ENCODE peak calls at places on chromosomes 12 and 14, in four cellular contexts. E is heart left ventricle, W is nephron progenitor cell, R is progenitor cell of endocrine pancreas. A is an unnamed sample.

GRCh38 chr12:8658361-8658760 is 4.3 kb downstream of the MFAP5 start:
- DNase-seq in E (no peak), W (no peak), R (no peak), A (no peak)

GRCh38 chr14:52998376-52999010 is 47.6 kb upstream of the FERMT2 start:
- DNase-seq in E (no peak), W (no peak), R (no peak), A (no peak)

GRCh38 chr12:112684742-112685141 is 106.8 kb upstream of the RPH3A start:
- DNase-seq in E (no peak), W (no peak), R (no peak), A (no peak)

GRCh38 chr14:104765517-104765916 is 12.6 kb downstream of the SIVA1 start:
- DNase-seq in E (no peak), W (no peak), R (no peak), A (no peak)

GRCh38 chr14:93263416-93263815 is 56.4 kb downstream of the UBR7 start:
- DNase-seq in E (no peak), W (no peak), R (no peak), A (no peak)

GRCh38 chr12:121980211-121980891 is 41.3 kb upstream of the BCL7A start:
- DNase-seq in E (no peak), W (no peak), R (no peak), A (no peak)

GRCh38 chr12:55713721-55714120 is 2.1 kb upstream of the BLOC1S1 start:
- DNase-seq in E (no peak), W (no peak), R (no peak), A (no peak)

GRCh38 chr14:90837355-90837754 is 21.1 kb upstream of the TTC7B start:
- DNase-seq in E (no peak), W (no peak), R (no peak), A (no peak)

GRCh38 chr14:97975960-97976359 is 1178.8 kb downstream of the VRK1 start:
- DNase-seq in E (no peak), W (no peak), R (no peak), A (no peak)

GRCh38 chr14:68685419-68686211 is 107.3 kb downstream of the ZFP36L1 start:
- DNase-seq in E (no peak), W (no peak), R (no peak), A (no peak)

GRCh38 chr14:71103662-71104484 is 196.6 kb downstream of the PCNX1 start:
- DNase-seq in E (no peak), W (peak), R (no peak), A (no peak)

GRCh38 chr14:100291305-100292075 is 14.8 kb downstream of the SLC25A29 start:
- DNase-seq in E (no peak), W (no peak), R (no peak), A (no peak)
- TF ChIP-seq CTCF in E (no peak), W (no peak), R (no peak), A (no peak)

DNA sequence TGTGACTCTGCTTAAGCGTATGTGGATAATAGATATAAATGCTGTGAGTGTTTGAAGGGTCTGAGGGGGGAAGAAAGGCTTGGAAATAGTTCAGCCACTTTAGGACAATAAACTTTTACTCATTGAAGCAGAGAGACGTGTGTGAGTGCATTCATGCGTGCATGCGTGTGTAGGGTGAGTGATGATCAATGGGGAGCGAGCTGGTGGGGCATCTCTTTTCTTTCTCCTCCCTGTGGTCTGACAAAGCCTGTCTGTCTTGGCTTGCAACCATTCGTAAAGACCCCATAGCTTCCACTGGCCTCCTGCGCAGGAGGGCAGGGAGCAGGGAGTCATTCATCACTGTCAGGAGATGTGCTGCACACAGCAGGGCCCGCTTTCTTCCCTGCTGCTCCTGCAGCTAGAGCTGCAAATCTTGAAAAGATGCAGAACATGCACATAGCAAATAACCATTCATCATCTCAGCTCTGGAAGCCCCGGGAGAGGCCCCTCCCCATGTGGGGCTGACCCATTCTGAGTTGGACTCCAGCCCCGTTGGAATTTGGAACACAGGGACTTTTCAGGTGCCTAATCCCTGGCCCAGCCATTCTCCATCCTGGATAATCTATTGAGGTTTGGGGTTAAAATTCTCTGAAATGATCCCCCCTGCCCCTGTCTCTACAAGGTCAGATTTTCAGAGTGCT is 223.2 kb downstream of the PPM1H start:
- DNase-seq in E (no peak), W (peak), R (no peak), A (peak)
- TF ChIP-seq CTCF in E (no peak), W (no peak), R (no peak), A (no peak)

DNA sequence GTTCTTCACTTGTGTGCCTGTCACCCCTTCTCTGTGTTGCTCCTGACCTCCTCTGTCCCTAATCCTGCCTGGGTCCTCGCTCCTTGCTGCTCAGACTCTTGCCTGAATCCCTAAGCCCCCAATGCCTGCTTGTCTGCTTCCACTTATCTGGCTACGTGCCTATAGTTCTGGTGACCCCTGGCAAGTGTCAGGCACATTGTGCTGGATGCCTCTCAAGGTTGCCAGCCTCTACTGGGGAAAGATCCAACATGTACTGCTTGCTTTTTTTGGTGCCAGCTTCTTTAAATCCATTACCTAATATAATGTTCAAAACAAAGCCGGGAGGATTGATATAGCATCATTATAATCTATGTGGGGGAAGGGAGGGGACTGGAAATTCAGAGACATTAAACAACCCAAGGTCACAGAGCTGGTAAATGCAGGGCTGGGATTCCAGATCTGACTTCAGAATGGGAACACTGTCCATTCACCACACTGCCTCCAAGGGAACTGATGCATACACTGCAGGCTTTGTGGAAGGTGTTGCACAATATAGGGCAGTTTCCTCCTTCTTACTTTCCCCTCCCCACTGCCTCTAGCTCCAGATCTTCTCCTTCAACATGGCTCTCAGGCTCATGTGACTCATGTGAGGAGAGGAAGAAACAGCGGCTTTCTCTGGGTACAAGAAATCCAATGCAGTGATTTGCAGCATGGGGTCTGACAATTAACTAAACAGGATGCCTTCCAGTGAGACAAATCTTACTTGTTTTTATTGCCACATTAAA is 447.8 kb upstream of the CCDC196 start:
- DNase-seq in E (peak), W (no peak), R (no peak), A (peak)
- TF ChIP-seq CTCF in E (no peak), W (no peak), R (no peak), A (no peak)

GRCh38 chr12:132501189-132501940 is 11.4 kb downstream of the FBRSL1 start:
- DNase-seq in E (no peak), W (peak), R (no peak), A (no peak)
- TF ChIP-seq CTCF in E (no peak), W (no peak), R (no peak), A (no peak)

DNA sequence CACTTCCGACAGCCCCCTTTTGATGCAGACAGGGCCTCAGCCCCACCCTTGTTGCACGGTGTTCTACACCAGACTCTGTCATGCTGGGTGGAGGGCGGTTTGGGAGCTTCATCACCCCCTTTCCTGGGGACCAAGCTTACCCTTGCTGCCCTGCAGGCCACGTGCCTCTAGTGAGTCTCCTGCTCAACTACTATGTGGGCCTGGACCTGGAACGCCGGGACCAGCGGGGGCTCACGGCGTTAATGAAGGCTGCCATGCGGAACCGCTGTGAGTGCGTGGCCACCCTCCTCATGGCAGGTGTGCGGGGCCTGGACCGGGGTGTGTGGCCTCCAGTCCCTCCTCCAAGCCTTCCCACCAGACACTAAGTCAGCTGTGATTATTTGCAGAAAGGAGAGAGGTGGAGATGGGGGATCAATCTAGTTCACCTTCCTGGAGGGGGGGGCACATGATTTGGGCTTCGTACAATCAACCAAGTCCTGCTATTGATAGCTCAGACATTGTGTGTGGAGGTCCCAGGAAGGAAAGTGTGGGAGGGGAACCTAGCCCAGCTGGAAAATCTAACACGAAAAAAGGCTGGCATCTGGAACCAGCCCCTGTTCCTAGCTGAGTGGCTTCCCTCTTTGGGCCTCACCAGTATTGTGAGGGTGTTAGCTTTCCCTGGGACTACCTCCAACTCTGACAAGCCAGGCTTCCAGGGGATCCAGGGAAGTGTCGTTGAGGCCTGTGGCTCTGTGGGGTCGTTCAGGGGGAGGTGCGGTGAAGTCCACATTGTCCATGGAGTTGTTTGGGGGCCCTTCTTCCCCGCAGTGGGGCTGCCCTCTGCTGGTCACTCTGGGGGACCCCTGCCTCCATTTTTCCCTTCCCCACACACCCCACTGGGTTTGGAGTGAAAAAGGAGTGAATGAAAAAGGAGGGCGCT is 1.6 kb downstream of the ANKRD33 start:
- DNase-seq in E (no peak), W (no peak), R (no peak), A (no peak)
- TF ChIP-seq CTCF in E (no peak), W (peak), R (peak), A (peak)